ENCODE peak calls at places on chromosomes 4 and X, in six cellular contexts. F is stomach, C is tibial nerve, N is psoas muscle, G is fibroblast of lung, E is astrocyte. U is an unnamed sample.

GRCh38 chrX:95949588-95949987 is 735.1 kb upstream of the DIAPH2 start:
- DNase-seq in G (no peak), F (no peak), C (no peak), N (no peak), E (no peak), U (no peak)

GRCh38 chr4:61079976-61080375 is 120.2 kb upstream of the ADGRL3 start:
- DNase-seq in N (no peak), F (no peak), E (peak; percentile 12), C (no peak), G (peak; percentile 24), U (no peak)

GRCh38 chr4:87426865-87427517 is 4.6 kb downstream of the NUDT9 start:
- DNase-seq in F (no peak), N (no peak), E (no peak), G (no peak), C (no peak), U (no peak)

GRCh38 chr4:7332216-7333023 is 102.3 kb downstream of the PSAPL1 start:
- DNase-seq in N (peak; percentile 32), E (peak; percentile 87), F (no peak), G (peak; percentile 91), C (peak; percentile 55), U (peak; percentile 48)

GRCh38 chr4:176587920-176588319 is 204.8 kb downstream of the VEGFC start:
- DNase-seq in E (peak; percentile 72), N (no peak), C (no peak), F (no peak), G (peak; percentile 74), U (no peak)

GRCh38 chrX:8284131-8284530 is 113.1 kb upstream of the VCX2 start:
- DNase-seq in N (no peak), G (no peak), F (no peak), C (no peak), E (no peak), U (no peak)

GRCh38 chr4:8201341-8201781 is 2.3 kb downstream of the SH3TC1 start:
- DNase-seq in F (no peak), C (no peak), N (no peak), G (no peak), E (no peak), U (no peak)

GRCh38 chr4:41432889-41433288 is 105.1 kb upstream of the LIMCH1 start:
- DNase-seq in N (no peak), G (peak; percentile 94), E (peak; percentile 94), F (no peak), C (no peak), U (no peak)

GRCh38 chr4:143399113-143399949 is 62.7 kb downstream of the GAB1 start:
- DNase-seq in E (no peak), G (no peak), N (no peak), F (no peak), C (no peak), U (no peak)

GRCh38 chr4:98261291-98262271 is at the start of gene RAP1GDS1:
- DNase-seq in N (peak; percentile 33), E (peak; percentile 75), F (peak; percentile 39), G (peak; percentile 80), C (peak; percentile 13), U (no peak)

GRCh38 chrX:149825424-149825823 is 43.7 kb downstream of the MAGEA9 start:
- DNase-seq in G (no peak), N (no peak), C (no peak), F (no peak), E (no peak), U (peak; percentile 65)

GRCh38 chr4:76147454-76148141 is 599 bp downstream of the NUP54 start:
- DNase-seq in C (no peak), G (peak; percentile 85), N (peak; percentile 39), E (peak; percentile 73), F (peak; percentile 46), U (no peak)

GRCh38 chr4:60485279-60485678 is 714.8 kb upstream of the ADGRL3 start:
- DNase-seq in E (no peak), F (no peak), N (no peak), G (no peak), C (no peak), U (no peak)

GRCh38 chr4:25439913-25440477 is 62.9 kb downstream of the ANAPC4 start:
- DNase-seq in N (no peak), E (peak; percentile 40), F (peak; percentile 73), G (peak; percentile 51), C (peak; percentile 32), U (peak; percentile 66)

GRCh38 chr4:6891436-6892170 is 18.0 kb upstream of the TBC1D14 start:
- DNase-seq in C (no peak), G (peak; percentile 44), N (no peak), F (peak; percentile 24), E (peak; percentile 25), U (no peak)

GRCh38 chrX:63747331-63747730 is 37.7 kb downstream of the ARHGEF9 start:
- DNase-seq in F (no peak), G (peak; percentile 74), N (no peak), E (peak; percentile 70), C (no peak), U (no peak)

GRCh38 chr4:86302242-86302641 is 57.6 kb downstream of the MAPK10 start:
- DNase-seq in F (no peak), G (peak; percentile 94), C (no peak), N (no peak), E (peak; percentile 94), U (no peak)

GRCh38 chr4:7842384-7843279 is 97.0 kb downstream of the AFAP1 start:
- DNase-seq in F (no peak), C (no peak), E (peak; percentile 100), N (peak; percentile 66), G (peak; percentile 100), U (no peak)

GRCh38 chr4:42855779-42856178 is 36.7 kb upstream of the GRXCR1 start:
- DNase-seq in C (no peak), E (no peak), G (no peak), F (no peak), N (no peak), U (no peak)

GRCh38 chr4:73308286-73308685 is 49.7 kb upstream of the ANKRD17 start:
- DNase-seq in C (no peak), F (no peak), E (peak; percentile 11), N (no peak), G (peak; percentile 34), U (no peak)

GRCh38 chrX:121832446-121832845 is 785.0 kb downstream of the GLUD2 start:
- DNase-seq in G (peak; percentile 15), N (no peak), F (no peak), E (no peak), C (no peak), U (no peak)

GRCh38 chr4:38674206-38675144 is 10.5 kb downstream of the KLF3 start:
- DNase-seq in F (no peak), N (no peak), G (peak; percentile 28), C (no peak), E (no peak), U (no peak)

GRCh38 chr4:38671594-38671943 is 7.6 kb downstream of the KLF3 start:
- DNase-seq in F (no peak), C (no peak), N (no peak), E (no peak), G (no peak), U (no peak)

GRCh38 chr4:38673109-38673978 is 9.3 kb downstream of the KLF3 start:
- DNase-seq in N (no peak), F (peak; percentile 67), C (no peak), G (peak; percentile 34), E (no peak), U (peak; percentile 66)

GRCh38 chr4:38670939-38671593 is 7.1 kb downstream of the KLF3 start:
- DNase-seq in G (no peak), N (no peak), F (peak; percentile 53), E (no peak), C (no peak), U (no peak)

DNA sequence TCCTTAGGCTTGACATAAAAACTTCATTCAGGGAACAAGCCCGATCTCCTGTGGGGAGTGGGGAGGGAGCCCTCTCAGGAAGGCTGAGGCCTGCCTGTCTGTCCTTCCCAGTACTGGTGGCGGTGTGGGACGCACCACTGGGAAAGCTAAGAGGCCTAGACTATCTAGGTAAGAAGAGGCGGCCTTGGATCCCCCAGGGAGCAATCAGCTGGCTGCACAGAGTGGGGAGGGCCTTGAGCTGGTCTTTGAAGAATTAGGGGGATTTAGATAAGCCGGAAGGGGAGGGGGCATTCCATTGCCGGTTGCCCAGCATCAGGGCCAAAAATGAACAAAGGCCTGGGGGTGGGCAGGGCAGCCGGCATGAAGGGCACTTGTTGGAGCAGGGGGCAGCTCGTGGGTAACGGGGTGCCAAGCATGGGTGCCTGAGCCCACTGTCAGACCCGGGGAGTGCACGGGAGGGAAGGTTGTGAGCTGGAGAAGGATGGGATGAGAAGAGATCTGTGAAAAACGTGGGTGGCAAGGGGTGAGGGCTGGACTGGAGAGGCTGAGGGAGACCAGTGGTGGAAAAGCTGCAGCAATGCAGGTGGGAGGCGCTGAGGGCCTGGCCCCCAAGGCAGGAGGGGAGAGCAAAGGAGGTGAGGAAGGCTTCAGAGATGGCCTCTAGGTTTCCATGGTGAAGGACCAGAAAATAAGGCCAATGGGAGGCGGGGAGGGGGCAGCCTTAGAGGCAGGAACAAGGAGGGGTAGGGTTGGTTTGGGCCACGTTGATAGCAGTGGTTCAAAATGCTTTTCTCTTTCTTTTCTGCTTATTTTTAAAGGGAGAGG is 8.5 kb downstream of the KLF3 start:
- DNase-seq in F (no peak), E (no peak), N (no peak), G (no peak), C (no peak), U (no peak)
- H3K4me1 ChIP-seq in F (peaks cover 92% of the 10 kb centered on the region), E (peaks cover 83% of the 10 kb centered on the region), N (peaks cover 93% of the 10 kb centered on the region), G (peaks cover 41% of the 10 kb centered on the region), C (peaks cover 4% of the 10 kb centered on the region), U (peaks cover 57% of the 10 kb centered on the region)

GRCh38 chrX:112731793-112732192 is 52.1 kb upstream of the LHFPL1 start:
- DNase-seq in E (no peak), C (no peak), F (no peak), G (no peak), N (no peak), U (no peak)
- TF ChIP-seq CTCF in E (no peak), C (no peak), F (no peak), G (peak; percentile 15), N (peak; percentile 13), U (no peak)

GRCh38 chrX:13078739-13079444 is 34.5 kb upstream of the FAM9C start:
- DNase-seq in F (peak; percentile 48), C (peak; percentile 23), G (peak; percentile 80), E (peak; percentile 76), N (peak; percentile 26), U (no peak)

GRCh38 chrX:13077168-13077567 is 32.7 kb upstream of the FAM9C start:
- DNase-seq in F (no peak), G (peak; percentile 37), N (no peak), E (no peak), C (no peak), U (no peak)

GRCh38 chrX:13080128-13080795 is 35.8 kb upstream of the FAM9C start:
- DNase-seq in G (no peak), N (no peak), F (no peak), C (no peak), E (no peak), U (no peak)

GRCh38 chrX:13074297-13075262 is 30.2 kb upstream of the FAM9C start:
- DNase-seq in F (no peak), N (no peak), C (no peak), E (no peak), G (no peak), U (no peak)

GRCh38 chrX:13076176-13076956 is 31.9 kb upstream of the FAM9C start:
- DNase-seq in F (no peak), E (peak; percentile 51), G (peak; percentile 51), C (no peak), N (no peak), U (no peak)
- H3K4me1 ChIP-seq in F (no peaks in the 10 kb centered on the region), E (peaks cover 4% of the 10 kb centered on the region), G (peaks cover 2% of the 10 kb centered on the region), C (no peaks in the 10 kb centered on the region), N (no peaks in the 10 kb centered on the region), U (peaks cover 3% of the 10 kb centered on the region)

DNA sequence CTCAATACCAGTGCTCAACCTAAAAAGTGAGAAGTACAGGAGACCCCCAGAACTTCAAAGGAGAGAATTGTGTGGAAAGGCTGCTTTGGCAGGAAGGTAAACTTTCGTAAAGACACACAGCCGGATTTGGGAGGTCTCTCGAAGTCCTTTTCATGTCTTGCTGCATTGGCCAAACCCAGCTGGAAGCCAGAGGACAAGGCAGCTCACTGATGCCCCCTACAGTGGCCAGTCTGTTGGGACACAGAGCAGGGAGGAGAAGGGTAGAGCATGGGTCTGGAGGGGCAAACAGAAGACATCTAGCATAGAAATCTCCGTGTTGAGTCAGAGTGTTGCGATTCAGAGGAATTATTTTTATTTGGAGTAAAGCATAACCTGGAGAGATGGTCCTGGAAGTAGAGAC is 198.9 kb downstream of the ANK2 start:
- DNase-seq in N (no peak), E (no peak), F (no peak), G (no peak), C (no peak), U (no peak)
- TF ChIP-seq CTCF in N (peak; percentile 25), E (no peak), F (no peak), G (no peak), C (no peak), U (no peak)

U was measured in pancreas.